ENCODE peak calls at places on chromosomes 6 and 20, in four cellular contexts. One of them, this sample, is unnamed.

GRCh38 chr20:8005575-8006366 is 13.8 kb downstream of the TMX4 start:
- DNase-seq in adrenal gland: no peak
- DNase-seq in glutamatergic neuron: no peak
- DNase-seq in GM23338: peak
- DNase-seq in this sample: no peak

GRCh38 chr20:45950330-45950646 is 15.8 kb downstream of the PCIF1 start:
- DNase-seq in adrenal gland: no peak
- DNase-seq in glutamatergic neuron: no peak
- DNase-seq in GM23338: no peak
- DNase-seq in this sample: no peak

GRCh38 chr6:122702846-122703245 is 76.7 kb upstream of the FABP7 start:
- DNase-seq in adrenal gland: no peak
- DNase-seq in GM23338: no peak
- DNase-seq in glutamatergic neuron: no peak
- DNase-seq in this sample: no peak

GRCh38 chr6:3633711-3634110 is 117.8 kb downstream of the PXDC1 start:
- DNase-seq in GM23338: no peak
- DNase-seq in adrenal gland: peak
- DNase-seq in glutamatergic neuron: no peak
- DNase-seq in this sample: no peak

GRCh38 chr6:36357872-36358234 is 21.2 kb upstream of the BNIP5 start:
- DNase-seq in glutamatergic neuron: no peak
- DNase-seq in adrenal gland: no peak
- DNase-seq in GM23338: no peak
- DNase-seq in this sample: no peak

GRCh38 chr20:59159822-59160740 is 3.5 kb upstream of the ZNF831 start:
- DNase-seq in glutamatergic neuron: no peak
- DNase-seq in adrenal gland: no peak
- DNase-seq in GM23338: no peak
- DNase-seq in this sample: no peak

GRCh38 chr20:46807998-46808397 is 86.6 kb upstream of the EYA2 start:
- DNase-seq in glutamatergic neuron: no peak
- DNase-seq in GM23338: no peak
- DNase-seq in adrenal gland: no peak
- DNase-seq in this sample: no peak

GRCh38 chr6:43986177-43986825 is 141.0 kb downstream of the MRPL14 start:
- DNase-seq in GM23338: no peak
- DNase-seq in glutamatergic neuron: no peak
- DNase-seq in adrenal gland: no peak
- DNase-seq in this sample: no peak

GRCh38 chr20:59783020-59784010 is 150.1 kb downstream of the SYCP2 start:
- DNase-seq in glutamatergic neuron: peak
- DNase-seq in adrenal gland: peak
- DNase-seq in GM23338: peak
- DNase-seq in this sample: peak

GRCh38 chr6:27238010-27238983 is 9.2 kb upstream of the PRSS16 start:
- DNase-seq in GM23338: peak
- DNase-seq in adrenal gland: no peak
- DNase-seq in glutamatergic neuron: peak
- DNase-seq in this sample: peak

GRCh38 chr6:136640132-136640915 is 90.1 kb upstream of the MAP7 start:
- DNase-seq in GM23338: no peak
- DNase-seq in glutamatergic neuron: no peak
- DNase-seq in adrenal gland: peak
- DNase-seq in this sample: no peak

GRCh38 chr6:92122746-92123145 is 1296.6 kb downstream of the EPHA7 start:
- DNase-seq in glutamatergic neuron: no peak
- DNase-seq in GM23338: peak
- DNase-seq in adrenal gland: no peak
- DNase-seq in this sample: peak
- TF ChIP-seq CTCF in glutamatergic neuron: peak
- TF ChIP-seq CTCF in GM23338: peak
- TF ChIP-seq CTCF in adrenal gland: peak
- TF ChIP-seq CTCF in this sample: peak

GRCh38 chr6:41334482-41335023 is 855 bp upstream of the NCR2 start:
- DNase-seq in glutamatergic neuron: peak
- DNase-seq in GM23338: no peak
- DNase-seq in adrenal gland: no peak
- DNase-seq in this sample: no peak
- TF ChIP-seq CTCF in glutamatergic neuron: peak
- TF ChIP-seq CTCF in GM23338: peak
- TF ChIP-seq CTCF in adrenal gland: no peak
- TF ChIP-seq CTCF in this sample: peak

DNA sequence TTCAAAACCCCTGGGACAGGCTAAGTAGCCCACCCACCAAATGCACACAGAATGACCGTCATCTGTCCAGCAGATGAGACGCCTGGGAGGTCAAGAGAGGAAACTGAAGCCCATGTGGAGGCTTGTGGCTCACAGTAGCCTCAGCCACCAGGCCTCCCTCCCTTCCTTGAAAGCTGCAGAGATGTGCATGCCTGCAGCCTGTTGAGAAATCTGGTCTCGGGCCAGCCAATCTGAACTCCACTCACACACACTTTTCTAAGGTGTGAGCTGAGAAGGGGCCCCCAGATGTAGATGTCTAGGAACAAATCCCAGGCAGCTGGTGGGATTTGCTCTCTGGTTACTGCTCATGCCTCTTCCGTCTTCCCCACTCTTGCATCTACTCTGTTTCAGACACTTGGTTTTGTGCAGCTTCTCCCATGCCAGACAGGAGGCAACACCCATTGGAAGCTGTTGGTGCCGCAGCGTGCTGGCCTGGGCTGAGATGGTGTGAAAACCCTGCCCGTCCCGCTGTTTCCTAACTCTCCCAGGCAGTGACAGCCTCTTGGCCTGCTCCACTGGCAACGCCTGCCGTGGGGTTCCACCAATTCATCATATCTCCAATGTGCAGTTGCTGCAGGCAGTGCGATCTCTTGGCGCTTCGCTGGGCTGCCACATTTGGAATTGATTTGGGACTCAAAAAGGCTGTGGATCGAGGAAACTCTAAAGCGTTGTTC is 24.1 kb upstream of the PAX1 start:
- DNase-seq in GM23338: no peak
- DNase-seq in adrenal gland: no peak
- DNase-seq in glutamatergic neuron: no peak
- DNase-seq in this sample: no peak
- TF ChIP-seq CTCF in GM23338: no peak
- TF ChIP-seq CTCF in adrenal gland: no peak
- TF ChIP-seq CTCF in glutamatergic neuron: no peak
- TF ChIP-seq CTCF in this sample: no peak

DNA sequence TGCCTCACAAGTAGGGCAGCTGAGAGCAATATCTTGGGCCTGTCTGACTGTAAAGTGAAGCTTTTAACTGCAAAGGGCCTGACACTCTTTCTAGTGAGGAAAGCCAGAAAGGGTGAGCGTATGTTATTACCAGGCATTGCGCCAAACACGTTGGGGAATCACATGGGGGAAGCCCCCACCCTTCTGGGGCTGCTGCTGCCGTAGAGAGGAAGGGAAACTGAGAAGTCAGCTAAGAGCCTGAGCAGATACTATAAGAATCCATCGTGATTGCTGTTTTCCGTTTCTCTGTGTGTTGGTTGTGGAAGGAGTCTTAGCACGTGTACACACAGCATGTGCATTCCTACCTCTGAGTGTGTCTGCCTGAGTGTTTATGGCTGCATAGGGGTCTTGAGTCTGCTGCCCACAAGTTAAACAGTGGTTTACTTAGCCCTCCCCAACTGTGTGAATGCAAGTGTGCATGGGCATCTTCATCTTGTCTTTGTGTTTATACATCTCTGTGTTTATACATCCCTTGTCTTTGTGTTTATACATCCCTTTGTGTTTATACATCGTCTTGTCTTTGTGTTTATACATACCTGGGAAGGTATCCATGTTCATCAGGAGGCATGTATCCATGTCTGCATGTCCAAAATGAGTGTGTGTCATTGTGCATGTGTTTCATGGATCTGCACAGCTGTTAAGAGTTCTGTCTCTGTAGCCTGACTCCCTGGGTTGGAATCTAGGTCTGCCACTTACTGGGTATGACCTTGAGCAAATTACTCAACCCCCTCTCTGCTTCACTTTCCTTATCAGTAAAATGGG is 50.3 kb upstream of the SIRPA start:
- DNase-seq in GM23338: no peak
- DNase-seq in glutamatergic neuron: no peak
- DNase-seq in adrenal gland: peak
- DNase-seq in this sample: no peak
- TF ChIP-seq CTCF in GM23338: no peak
- TF ChIP-seq CTCF in glutamatergic neuron: no peak
- TF ChIP-seq CTCF in adrenal gland: no peak
- TF ChIP-seq CTCF in this sample: no peak

GRCh38 chr6:127690588-127690987 is 113.6 kb downstream of the C6orf58 start:
- DNase-seq in adrenal gland: no peak
- DNase-seq in GM23338: no peak
- DNase-seq in glutamatergic neuron: no peak
- DNase-seq in this sample: no peak

GRCh38 chr6:127684501-127684900 is 107.5 kb downstream of the C6orf58 start:
- DNase-seq in glutamatergic neuron: no peak
- DNase-seq in GM23338: no peak
- DNase-seq in adrenal gland: no peak
- DNase-seq in this sample: no peak

GRCh38 chr6:127691147-127691546 is 114.2 kb downstream of the C6orf58 start:
- DNase-seq in glutamatergic neuron: no peak
- DNase-seq in GM23338: no peak
- DNase-seq in adrenal gland: no peak
- DNase-seq in this sample: no peak

GRCh38 chr6:127695108-127695507 is 118.1 kb downstream of the C6orf58 start:
- DNase-seq in glutamatergic neuron: no peak
- DNase-seq in GM23338: no peak
- DNase-seq in adrenal gland: no peak
- DNase-seq in this sample: no peak

GRCh38 chr6:127690092-127690491 is 113.1 kb downstream of the C6orf58 start:
- DNase-seq in GM23338: peak
- DNase-seq in adrenal gland: no peak
- DNase-seq in glutamatergic neuron: no peak
- DNase-seq in this sample: no peak
- TF ChIP-seq CTCF in GM23338: peak
- TF ChIP-seq CTCF in adrenal gland: peak
- TF ChIP-seq CTCF in glutamatergic neuron: peak
- TF ChIP-seq CTCF in this sample: peak

DNA sequence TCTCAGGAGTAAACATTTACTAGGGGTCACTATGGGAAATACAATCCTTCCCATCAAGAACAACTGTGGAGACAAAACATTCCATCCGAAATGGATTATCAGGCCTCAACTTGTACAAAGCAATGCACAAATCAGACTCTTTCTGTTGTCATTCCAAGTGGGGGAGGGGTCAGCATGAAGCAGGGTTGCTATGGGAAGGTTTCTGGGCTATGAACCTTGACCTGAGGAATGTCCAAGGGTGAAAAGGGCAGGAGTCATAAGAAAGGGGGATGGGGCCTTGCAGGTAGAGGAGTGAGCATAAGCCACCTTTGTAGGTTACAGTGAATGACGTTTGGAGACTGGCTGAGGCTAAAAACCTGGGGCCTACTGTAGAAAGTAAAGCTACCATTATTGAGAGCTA is 3.1 kb downstream of the METTL24 start:
- DNase-seq in glutamatergic neuron: no peak
- DNase-seq in GM23338: peak
- DNase-seq in adrenal gland: no peak
- DNase-seq in this sample: no peak
- TF ChIP-seq CTCF in glutamatergic neuron: no peak
- TF ChIP-seq CTCF in GM23338: no peak
- TF ChIP-seq CTCF in adrenal gland: no peak
- TF ChIP-seq CTCF in this sample: no peak

GRCh38 chr6:31702819-31703716 is at the start of gene ABHD16A:
- DNase-seq in GM23338: peak
- DNase-seq in adrenal gland: peak
- DNase-seq in glutamatergic neuron: peak
- DNase-seq in this sample: peak
- TF ChIP-seq CTCF in GM23338: no peak
- TF ChIP-seq CTCF in adrenal gland: no peak
- TF ChIP-seq CTCF in glutamatergic neuron: peak
- TF ChIP-seq CTCF in this sample: no peak

GRCh38 chr6:131779304-131779703 is 28.5 kb upstream of the ENPP1 start:
- DNase-seq in adrenal gland: peak
- DNase-seq in glutamatergic neuron: no peak
- DNase-seq in GM23338: no peak
- DNase-seq in this sample: no peak

GRCh38 chr6:131784561-131784960 is 23.3 kb upstream of the ENPP1 start:
- DNase-seq in adrenal gland: no peak
- DNase-seq in glutamatergic neuron: no peak
- DNase-seq in GM23338: no peak
- DNase-seq in this sample: no peak

GRCh38 chr6:131781717-131782116 is 26.1 kb upstream of the ENPP1 start:
- DNase-seq in GM23338: no peak
- DNase-seq in glutamatergic neuron: no peak
- DNase-seq in adrenal gland: no peak
- DNase-seq in this sample: no peak

GRCh38 chr6:131780600-131780999 is 27.2 kb upstream of the ENPP1 start:
- DNase-seq in adrenal gland: no peak
- DNase-seq in GM23338: peak
- DNase-seq in glutamatergic neuron: no peak
- DNase-seq in this sample: no peak

GRCh38 chr6:131782764-131783163 is 25.1 kb upstream of the ENPP1 start:
- DNase-seq in adrenal gland: no peak
- DNase-seq in glutamatergic neuron: no peak
- DNase-seq in GM23338: peak
- DNase-seq in this sample: no peak
- TF ChIP-seq CTCF in adrenal gland: peak
- TF ChIP-seq CTCF in glutamatergic neuron: no peak
- TF ChIP-seq CTCF in GM23338: peak
- TF ChIP-seq CTCF in this sample: no peak

This sample was measured in BE2C.